ENCODE peak calls at places on chromosomes 4 and X, in seven cellular contexts. One of them, this sample, is unnamed.

GRCh38 chr4:21949073-21949457 is 493 bp upstream of the KCNIP4 start:
- DNase-seq in COR-L47: peak
- DNase-seq in CD8-positive, alpha-beta memory T cell: no peak
- DNase-seq in activated CD8-positive, alpha-beta memory T cell treated with anti-CD3 and anti-CD28 coated beads, Interleukin-2, amount 50 U/mL, for 4 hours: no peak
- DNase-seq in astrocyte of the spinal cord: no peak
- DNase-seq in LoVo: no peak
- DNase-seq in uterus: peak
- DNase-seq in this sample: no peak

GRCh38 chr4:185115827-185116232 is 27.2 kb upstream of the SLC25A4 start:
- DNase-seq in CD8-positive, alpha-beta memory T cell: no peak
- DNase-seq in uterus: peak
- DNase-seq in COR-L47: no peak
- DNase-seq in LoVo: no peak
- DNase-seq in astrocyte of the spinal cord: peak
- DNase-seq in activated CD8-positive, alpha-beta memory T cell treated with anti-CD3 and anti-CD28 coated beads, Interleukin-2, amount 50 U/mL, for 4 hours: no peak
- DNase-seq in this sample: peak

GRCh38 chr4:140243345-140243753 is 89.4 kb upstream of the MAML3 start:
- DNase-seq in LoVo: peak
- DNase-seq in COR-L47: peak
- DNase-seq in CD8-positive, alpha-beta memory T cell: no peak
- DNase-seq in uterus: peak
- DNase-seq in astrocyte of the spinal cord: no peak
- DNase-seq in activated CD8-positive, alpha-beta memory T cell treated with anti-CD3 and anti-CD28 coated beads, Interleukin-2, amount 50 U/mL, for 4 hours: no peak
- DNase-seq in this sample: no peak

GRCh38 chr4:154984616-154985015 is 203.5 kb downstream of the RBM46 start:
- DNase-seq in activated CD8-positive, alpha-beta memory T cell treated with anti-CD3 and anti-CD28 coated beads, Interleukin-2, amount 50 U/mL, for 4 hours: no peak
- DNase-seq in COR-L47: no peak
- DNase-seq in CD8-positive, alpha-beta memory T cell: no peak
- DNase-seq in LoVo: no peak
- DNase-seq in astrocyte of the spinal cord: no peak
- DNase-seq in uterus: no peak
- DNase-seq in this sample: no peak

GRCh38 chrX:106144755-106145639 is 23.1 kb upstream of the PWWP3B start:
- DNase-seq in astrocyte of the spinal cord: no peak
- DNase-seq in uterus: peak
- DNase-seq in CD8-positive, alpha-beta memory T cell: no peak
- DNase-seq in COR-L47: no peak
- DNase-seq in activated CD8-positive, alpha-beta memory T cell treated with anti-CD3 and anti-CD28 coated beads, Interleukin-2, amount 50 U/mL, for 4 hours: no peak
- DNase-seq in LoVo: no peak
- DNase-seq in this sample: no peak

GRCh38 chrX:136215559-136215958 is 35.6 kb downstream of the MAP7D3 start:
- DNase-seq in CD8-positive, alpha-beta memory T cell: no peak
- DNase-seq in uterus: no peak
- DNase-seq in COR-L47: no peak
- DNase-seq in activated CD8-positive, alpha-beta memory T cell treated with anti-CD3 and anti-CD28 coated beads, Interleukin-2, amount 50 U/mL, for 4 hours: no peak
- DNase-seq in LoVo: no peak
- DNase-seq in astrocyte of the spinal cord: peak
- DNase-seq in this sample: no peak

GRCh38 chrX:43958529-43958928 is 14.7 kb downstream of the NDP start:
- DNase-seq in LoVo: peak
- DNase-seq in COR-L47: peak
- DNase-seq in uterus: no peak
- DNase-seq in CD8-positive, alpha-beta memory T cell: peak
- DNase-seq in astrocyte of the spinal cord: peak
- DNase-seq in activated CD8-positive, alpha-beta memory T cell treated with anti-CD3 and anti-CD28 coated beads, Interleukin-2, amount 50 U/mL, for 4 hours: no peak
- DNase-seq in this sample: peak

GRCh38 chrX:136336623-136337022 is 35.9 kb downstream of the ADGRG4 start:
- DNase-seq in uterus: no peak
- DNase-seq in CD8-positive, alpha-beta memory T cell: no peak
- DNase-seq in LoVo: no peak
- DNase-seq in COR-L47: no peak
- DNase-seq in astrocyte of the spinal cord: no peak
- DNase-seq in activated CD8-positive, alpha-beta memory T cell treated with anti-CD3 and anti-CD28 coated beads, Interleukin-2, amount 50 U/mL, for 4 hours: no peak
- DNase-seq in this sample: no peak

GRCh38 chr4:81049861-81050423 is 19.4 kb downstream of the BMP3 start:
- DNase-seq in CD8-positive, alpha-beta memory T cell: no peak
- DNase-seq in COR-L47: no peak
- DNase-seq in uterus: no peak
- DNase-seq in activated CD8-positive, alpha-beta memory T cell treated with anti-CD3 and anti-CD28 coated beads, Interleukin-2, amount 50 U/mL, for 4 hours: no peak
- DNase-seq in astrocyte of the spinal cord: no peak
- DNase-seq in LoVo: no peak
- DNase-seq in this sample: no peak

GRCh38 chr4:165248102-165248501 is 40.7 kb downstream of the KLHL2 start:
- DNase-seq in COR-L47: no peak
- DNase-seq in activated CD8-positive, alpha-beta memory T cell treated with anti-CD3 and anti-CD28 coated beads, Interleukin-2, amount 50 U/mL, for 4 hours: no peak
- DNase-seq in LoVo: no peak
- DNase-seq in uterus: no peak
- DNase-seq in CD8-positive, alpha-beta memory T cell: no peak
- DNase-seq in astrocyte of the spinal cord: no peak
- DNase-seq in this sample: no peak

GRCh38 chr4:102344520-102344954 is 745 bp downstream of the SLC39A8 start:
- DNase-seq in LoVo: peak
- DNase-seq in CD8-positive, alpha-beta memory T cell: no peak
- DNase-seq in astrocyte of the spinal cord: peak
- DNase-seq in uterus: peak
- DNase-seq in activated CD8-positive, alpha-beta memory T cell treated with anti-CD3 and anti-CD28 coated beads, Interleukin-2, amount 50 U/mL, for 4 hours: peak
- DNase-seq in COR-L47: peak
- DNase-seq in this sample: peak

GRCh38 chr4:27917381-27917780 is 1056.7 kb downstream of the STIM2 start:
- DNase-seq in COR-L47: no peak
- DNase-seq in activated CD8-positive, alpha-beta memory T cell treated with anti-CD3 and anti-CD28 coated beads, Interleukin-2, amount 50 U/mL, for 4 hours: no peak
- DNase-seq in LoVo: no peak
- DNase-seq in uterus: no peak
- DNase-seq in astrocyte of the spinal cord: no peak
- DNase-seq in CD8-positive, alpha-beta memory T cell: no peak
- DNase-seq in this sample: no peak

GRCh38 chrX:37420756-37421155 is 71.6 kb downstream of the PRRG1 start:
- DNase-seq in CD8-positive, alpha-beta memory T cell: no peak
- DNase-seq in astrocyte of the spinal cord: no peak
- DNase-seq in uterus: no peak
- DNase-seq in COR-L47: no peak
- DNase-seq in activated CD8-positive, alpha-beta memory T cell treated with anti-CD3 and anti-CD28 coated beads, Interleukin-2, amount 50 U/mL, for 4 hours: no peak
- DNase-seq in LoVo: peak
- DNase-seq in this sample: no peak

This sample was measured in H4.